ENCODE peak calls at places on chromosomes 11 and 22, in six cellular contexts. W is endothelial cell of umbilical vein, X is tibial artery, N is cardiac muscle cell, F is right atrium auricular region, S is IMR-90. T is an unnamed sample.
A peak's percentile ranks its signal among the peaks of the same experiment; 100 is the strongest.

GRCh38 chr11:132960273-132960672 is 572.0 kb downstream of the OPCML start:
- DNase-seq in X (no peak), F (no peak), S (no peak), N (no peak), W (no peak), T (no peak)

GRCh38 chr22:49589301-49589700 is 238.4 kb downstream of the BRD1 start:
- DNase-seq in W (no peak), S (no peak), F (no peak), N (no peak), X (no peak), T (no peak)

GRCh38 chr11:128802358-128802981 is 64.6 kb downstream of the KCNJ1 start:
- DNase-seq in N (peak; percentile 58), S (no peak), X (no peak), F (no peak), W (peak; percentile 36), T (no peak)

GRCh38 chr22:43530864-43531201 is 119.0 kb downstream of the MPPED1 start:
- DNase-seq in X (no peak), F (no peak), N (no peak), W (no peak), S (no peak), T (no peak)

GRCh38 chr22:50701428-50702154 is 29.0 kb downstream of the SHANK3 start:
- DNase-seq in W (no peak), F (no peak), X (no peak), N (no peak), S (no peak), T (no peak)

GRCh38 chr22:19197997-19198865 is 19.7 kb upstream of the SLC25A1 start:
- DNase-seq in N (no peak), S (no peak), W (no peak), X (no peak), F (no peak), T (no peak)

GRCh38 chr22:17235149-17235655 is 16.0 kb upstream of the ADA2 start:
- DNase-seq in N (no peak), F (no peak), S (no peak), W (no peak), X (no peak), T (no peak)

GRCh38 chr11:35946766-35947165 is 2.9 kb downstream of the LDLRAD3 start:
- DNase-seq in S (no peak), X (no peak), N (no peak), W (no peak), F (no peak), T (no peak)

GRCh38 chr11:63862923-63863322 is 24.0 kb downstream of the MARK2 start:
- DNase-seq in W (peak; percentile 26), N (no peak), S (no peak), X (no peak), F (no peak), T (no peak)

GRCh38 chr22:41256254-41256897 is 15.6 kb upstream of the CHADL start:
- DNase-seq in X (no peak), S (peak; percentile 80), F (no peak), N (peak; percentile 31), W (peak; percentile 45), T (no peak)

GRCh38 chr11:74680703-74681531 is 50.3 kb downstream of the CHRDL2 start:
- DNase-seq in F (peak; percentile 55), N (no peak), X (peak; percentile 13), W (no peak), S (no peak), T (no peak)

DNA sequence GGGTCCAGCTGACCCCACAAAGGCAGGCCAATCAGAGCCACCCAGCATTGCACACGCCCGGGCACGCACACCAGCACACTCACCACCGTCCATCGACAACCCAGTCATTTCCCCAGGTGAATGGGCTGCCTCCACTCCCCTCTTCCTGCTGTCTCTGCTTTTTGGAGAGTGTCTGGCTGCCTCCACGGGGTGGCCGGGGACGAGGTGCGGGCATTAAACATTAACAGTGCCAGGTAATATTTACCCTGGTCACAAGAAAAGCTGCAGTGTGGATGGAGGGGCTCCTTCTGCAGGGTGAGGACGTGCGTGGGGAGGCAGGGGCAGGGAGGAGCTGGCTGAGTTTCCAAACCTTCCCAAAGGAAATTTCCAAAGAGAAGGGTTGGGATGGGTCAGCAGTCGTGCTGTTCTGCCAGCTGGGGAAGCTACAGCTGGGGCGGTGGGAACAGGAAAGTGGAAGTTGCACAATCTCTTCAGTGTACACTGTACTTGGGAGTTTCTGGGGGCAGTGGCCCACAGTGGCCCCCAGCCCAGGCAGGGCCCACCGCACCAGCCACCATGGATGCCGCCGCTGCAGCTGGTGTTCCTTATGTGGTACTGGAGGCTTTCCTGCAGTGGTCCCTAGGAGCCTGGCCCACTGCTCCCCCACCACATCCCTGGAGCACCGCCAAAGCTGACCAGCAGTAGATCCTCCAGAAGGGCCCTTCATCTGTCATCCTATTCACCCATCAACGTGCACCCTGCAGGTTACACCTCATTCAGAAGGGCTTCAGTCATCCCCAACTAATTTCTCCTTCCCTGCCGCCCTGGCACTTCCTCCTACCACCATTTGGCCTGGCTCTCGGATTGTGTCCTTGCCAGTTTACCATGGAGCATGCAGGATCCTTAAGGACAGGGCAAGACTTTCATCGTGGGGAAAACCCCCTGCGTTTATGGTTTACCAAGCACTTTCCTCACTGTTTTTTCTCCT is at the start of gene FXYD2:
- DNase-seq in X (peak; percentile 55), S (no peak), N (peak; percentile 69), F (peak; percentile 79), W (peak; percentile 44), T (no peak)
- H3K4me1 ChIP-seq in X (peaks cover 13% of the 10 kb centered on the region), S (peaks cover 10% of the 10 kb centered on the region), N (peaks cover 4% of the 10 kb centered on the region), F (no peaks in the 10 kb centered on the region), W (peaks cover 31% of the 10 kb centered on the region), T (peaks cover 51% of the 10 kb centered on the region)

DNA sequence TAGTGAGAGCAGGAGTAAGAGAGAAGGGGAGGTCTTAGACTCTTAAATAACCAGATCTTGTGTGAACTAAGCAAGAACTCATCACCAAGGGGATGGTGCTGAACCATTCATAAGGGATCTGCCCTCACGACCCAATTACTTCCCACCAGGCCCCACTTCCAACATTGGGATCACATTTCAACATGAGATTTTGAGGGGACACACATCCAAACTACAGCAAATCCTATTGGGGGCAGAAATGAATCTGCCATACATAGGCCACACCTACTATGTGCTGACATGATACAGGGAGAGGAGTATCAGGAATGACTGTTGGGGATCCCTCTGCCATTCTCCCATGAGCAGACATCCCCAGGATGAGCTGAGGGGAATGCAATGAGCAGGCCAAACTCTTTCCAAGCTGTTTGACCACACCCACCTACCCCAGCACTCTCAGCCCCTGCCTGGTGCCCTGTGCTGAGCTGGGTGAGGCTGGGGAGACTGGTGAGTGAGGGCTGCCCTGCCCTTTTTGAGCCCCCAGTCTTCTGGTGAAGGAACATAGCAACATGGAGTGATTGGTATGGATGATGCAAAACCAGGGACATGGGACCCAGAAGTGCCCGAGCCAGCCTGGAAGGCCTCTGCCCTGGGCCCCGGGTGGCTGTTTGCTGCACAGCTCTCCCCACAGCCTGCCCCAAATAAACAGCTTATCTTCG is 1.2 kb upstream of the GTSE1 start:
- DNase-seq in X (no peak), F (no peak), S (no peak), N (no peak), W (no peak), T (peak; percentile 20)
- H3K4me3 ChIP-seq in X (no peak overlapping the region), F (peak overlapping the region; percentile 69), S (no peak overlapping the region), N (peak overlapping the region; percentile 68), W (no peak overlapping the region), T (peak overlapping the region; percentile 68)

GRCh38 chr11:69002101-69002742 is 10.8 kb downstream of the MRGPRF start:
- DNase-seq in W (no peak), S (no peak), X (no peak), N (no peak), F (no peak), T (no peak)
- H3K27ac ChIP-seq in W (no peak overlapping the region), S (no peak overlapping the region), X (peak overlapping the region; percentile 91), N (no peak overlapping the region), F (peak overlapping the region; percentile 63), T (no peak overlapping the region)

GRCh38 chr11:65553301-65554001 is 4.7 kb downstream of the LTBP3 start:
- DNase-seq in W (no peak), F (no peak), S (no peak), X (no peak), N (no peak), T (peak; percentile 92)
- H3K4me1 ChIP-seq in W (peaks cover 25% of the 10 kb centered on the region), F (no peaks in the 10 kb centered on the region), S (peaks cover 20% of the 10 kb centered on the region), X (peaks cover 42% of the 10 kb centered on the region), N (peaks cover 15% of the 10 kb centered on the region), T (peaks cover 65% of the 10 kb centered on the region)

GRCh38 chr11:130157111-130157510 is 2.5 kb upstream of the ST14 start:
- DNase-seq in X (no peak), S (no peak), F (no peak), N (peak; percentile 80), W (no peak), T (no peak)

GRCh38 chr11:130157840-130158239 is 1.7 kb upstream of the ST14 start:
- DNase-seq in S (no peak), X (no peak), F (no peak), W (no peak), N (no peak), T (no peak)

GRCh38 chr11:130159657-130160459 is at the start of gene ST14:
- DNase-seq in X (no peak), S (no peak), F (no peak), W (no peak), N (no peak), T (no peak)

GRCh38 chr11:130160460-130161090 is 993 bp downstream of the ST14 start:
- DNase-seq in W (no peak), N (no peak), F (no peak), S (no peak), X (no peak), T (no peak)

GRCh38 chr11:130159139-130159538 is 443 bp upstream of the ST14 start:
- DNase-seq in X (no peak), F (no peak), S (no peak), W (no peak), N (no peak), T (no peak)
- H3K4me3 ChIP-seq in X (no peak overlapping the region), F (no peak overlapping the region), S (no peak overlapping the region), W (no peak overlapping the region), N (peak overlapping the region; percentile 21), T (no peak overlapping the region)

DNA sequence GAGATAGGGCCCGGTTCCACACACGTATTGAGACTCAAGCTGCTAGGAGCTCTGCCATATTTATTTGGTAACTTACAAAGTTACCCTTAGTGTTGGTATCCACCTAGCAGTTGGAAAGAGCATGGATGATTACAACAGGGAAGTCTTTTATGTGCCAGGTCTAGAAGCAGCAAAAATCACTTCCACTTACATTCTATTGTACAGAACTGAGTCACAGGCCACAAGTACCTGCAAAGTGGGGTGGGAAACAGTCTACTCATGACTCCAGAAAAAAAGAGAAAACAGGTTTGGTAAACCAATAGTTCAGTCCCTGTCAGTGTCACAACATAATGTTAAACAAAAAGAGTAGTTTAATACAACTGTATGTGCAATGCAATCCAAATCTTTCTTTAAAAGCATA is 279.6 kb upstream of the PITPNB start:
- DNase-seq in S (no peak), F (no peak), N (no peak), X (no peak), W (no peak), T (no peak)
- H3K27ac ChIP-seq in S (no peak overlapping the region), F (no peak overlapping the region), N (no peak overlapping the region), X (no peak overlapping the region), W (no peak overlapping the region), T (no peak overlapping the region)

GRCh38 chr11:31807791-31808074 is 3.4 kb downstream of the PAX6 start:
- DNase-seq in N (no peak), W (no peak), S (no peak), X (no peak), F (no peak), T (no peak)
- H3K4me1 ChIP-seq in N (peaks cover 9% of the 10 kb centered on the region), W (peaks cover 4% of the 10 kb centered on the region), S (no peaks in the 10 kb centered on the region), X (peaks cover 63% of the 10 kb centered on the region), F (no peaks in the 10 kb centered on the region), T (peaks cover 57% of the 10 kb centered on the region)